ENCODE peak calls at places on chromosome 19, in nine cellular contexts. U is GM23338, O is SK-N-SH, Y is SK-N-MC, X is breast epithelium, R is spleen, C is esophagus muscularis mucosa, I is HCT116, D is H1. G is an unnamed sample.

GRCh38 chr19:45638930-45639729 is at the start of gene EML2:
- DNase-seq in O (peak), R (peak), Y (no peak), C (no peak), I (no peak), D (no peak), X (peak), U (peak), G (peak)

GRCh38 chr19:32688315-32688714 is 3.3 kb upstream of the NUDT19 start:
- DNase-seq in D (no peak), O (no peak), C (no peak), U (no peak), X (no peak), R (no peak), I (no peak), Y (no peak), G (no peak)

GRCh38 chr19:41302624-41303351 is 7.2 kb upstream of the CCDC97 start:
- DNase-seq in R (peak), I (no peak), C (no peak), X (no peak), D (no peak), Y (no peak), O (no peak), U (no peak), G (no peak)

GRCh38 chr19:48896191-48896720 is 2.3 kb downstream of the TULP2 start:
- DNase-seq in U (peak), O (peak), Y (no peak), C (peak), R (peak), D (peak), X (no peak), I (no peak), G (peak)

GRCh38 chr19:5312058-5312457 is 28.6 kb downstream of the PTPRS start:
- DNase-seq in R (no peak), X (no peak), Y (no peak), I (no peak), C (no peak), O (no peak), D (no peak), U (no peak), G (no peak)

GRCh38 chr19:46115396-46116109 is 8.9 kb downstream of the IGFL3 start:
- DNase-seq in C (peak), D (no peak), I (peak), U (no peak), R (no peak), X (no peak), Y (no peak), O (peak), G (no peak)

GRCh38 chr19:38079926-38080380 is 144.1 kb downstream of the DPF1 start:
- DNase-seq in C (peak), I (no peak), X (no peak), R (no peak), O (no peak), Y (no peak), U (peak), D (no peak), G (peak)

GRCh38 chr19:12880551-12881171 is 588 bp downstream of the DNASE2 start:
- DNase-seq in D (no peak), Y (no peak), X (peak), U (peak), R (peak), I (no peak), C (no peak), O (no peak), G (no peak)

GRCh38 chr19:37251308-37252229 is 33.6 kb downstream of the ZNF383 start:
- DNase-seq in U (no peak), R (peak), X (peak), Y (peak), O (peak), D (no peak), C (peak), I (no peak), G (peak)

GRCh38 chr19:17420267-17420924 is 549 bp downstream of the MVB12A start:
- DNase-seq in D (no peak), U (peak), C (no peak), O (peak), R (peak), Y (no peak), I (no peak), X (no peak), G (no peak)

GRCh38 chr19:9932835-9933234 is 3.5 kb downstream of the OLFM2 start:
- DNase-seq in Y (no peak), U (no peak), D (no peak), X (no peak), I (no peak), C (no peak), O (no peak), R (no peak), G (no peak)

GRCh38 chr19:39052846-39053245 is 20.5 kb upstream of the FBXO27 start:
- DNase-seq in C (no peak), D (no peak), X (no peak), O (no peak), R (no peak), Y (no peak), U (no peak), I (no peak), G (no peak)

GRCh38 chr19:6551607-6552450 is 21.0 kb downstream of the TNFSF9 start:
- DNase-seq in U (peak), Y (no peak), D (no peak), R (peak), I (no peak), O (peak), X (no peak), C (no peak), G (no peak)

GRCh38 chr19:16435238-16435911 is 36.4 kb downstream of the EPS15L1 start:
- DNase-seq in I (no peak), R (no peak), C (no peak), U (no peak), D (no peak), Y (no peak), O (no peak), X (no peak), G (no peak)

GRCh38 chr19:57317503-57317902 is 2.8 kb upstream of the ZNF543 start:
- DNase-seq in R (no peak), C (no peak), I (no peak), D (no peak), U (peak), X (no peak), Y (no peak), O (peak), G (no peak)

GRCh38 chr19:6279620-6279930 is 200 bp downstream of the MLLT1 start:
- DNase-seq in X (no peak), C (no peak), Y (no peak), I (no peak), O (no peak), D (no peak), U (no peak), R (no peak), G (no peak)

GRCh38 chr19:53873451-53874383 is 6.0 kb downstream of the MYADM start:
- DNase-seq in I (no peak), Y (no peak), D (no peak), O (no peak), U (no peak), R (peak), X (no peak), C (no peak), G (no peak)

GRCh38 chr19:49861541-49862410 is 5.6 kb downstream of the PNKP start:
- DNase-seq in R (peak), X (no peak), O (no peak), U (no peak), Y (no peak), I (no peak), D (no peak), C (no peak), G (peak)

GRCh38 chr19:12996542-12997094 is 1.3 kb downstream of the NFIX start:
- DNase-seq in U (peak), I (no peak), R (peak), Y (no peak), C (no peak), X (no peak), O (peak), D (no peak), G (no peak)

GRCh38 chr19:898663-899062 is 5.4 kb downstream of the RNU6-9 start:
- DNase-seq in I (no peak), C (no peak), D (no peak), Y (no peak), U (peak), R (peak), O (peak), X (no peak), G (no peak)

DNA sequence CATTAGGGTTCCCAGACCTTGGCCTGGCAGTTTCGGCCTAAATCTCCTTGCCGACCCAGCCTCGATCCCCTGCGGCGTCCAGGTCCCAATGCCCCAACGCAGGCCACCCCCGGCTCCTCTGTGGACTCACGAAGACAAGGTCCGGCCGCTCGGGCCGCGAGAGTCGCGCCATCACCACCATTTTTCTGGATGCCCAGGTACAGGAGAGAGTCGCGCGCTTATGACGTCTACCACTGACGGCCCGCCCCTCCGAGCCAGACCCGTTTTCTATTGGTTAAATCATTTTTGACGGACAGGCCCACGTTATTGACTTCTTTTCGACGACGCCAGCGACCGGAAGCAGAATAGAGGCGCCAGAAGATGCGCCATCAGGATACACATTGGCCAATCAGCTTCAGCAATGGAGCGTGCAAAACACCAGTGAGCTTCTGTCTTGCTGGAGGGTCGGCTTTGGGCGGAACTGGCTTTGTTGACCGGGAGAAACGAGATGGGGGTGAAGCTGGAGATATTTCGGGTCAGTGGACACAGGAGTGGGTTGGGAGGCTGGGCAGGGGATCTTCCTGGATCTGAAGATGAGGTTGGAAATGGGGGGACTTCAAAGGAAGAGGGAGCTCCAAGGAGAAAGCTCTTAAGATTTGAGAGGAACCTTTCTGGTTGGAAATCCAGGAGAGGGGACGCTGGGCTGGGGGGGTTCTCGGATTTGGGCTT is at the start of the genes PET100 and XAB2:
- DNase-seq in I (peak), O (peak), X (peak), D (peak), R (peak), U (peak), Y (peak), C (peak), G (peak)
- TF ChIP-seq POLR2AphosphoS5 in I (peak), O (peak), X (peak), D (peak), R (peak), U (peak), Y (peak), C (peak), G (peak)

GRCh38 chr19:15115762-15116615 is 8.8 kb downstream of the SYDE1 start:
- DNase-seq in X (no peak), C (no peak), R (no peak), Y (no peak), D (no peak), I (no peak), O (peak), U (no peak), G (no peak)

GRCh38 chr19:15113245-15114152 is 6.3 kb downstream of the SYDE1 start:
- DNase-seq in I (no peak), Y (no peak), X (no peak), U (peak), O (peak), D (no peak), R (no peak), C (no peak), G (no peak)

GRCh38 chr19:15114153-15114540 is 6.9 kb downstream of the SYDE1 start:
- DNase-seq in X (no peak), U (no peak), I (no peak), R (no peak), O (peak), D (no peak), C (no peak), Y (no peak), G (no peak)

GRCh38 chr19:15116856-15117255 is 9.7 kb downstream of the SYDE1 start:
- DNase-seq in R (no peak), O (no peak), U (no peak), I (no peak), D (no peak), Y (no peak), X (no peak), C (no peak), G (no peak)

GRCh38 chr19:15115080-15115479 is 7.9 kb downstream of the SYDE1 start:
- DNase-seq in O (peak), C (no peak), U (no peak), D (no peak), X (no peak), I (no peak), Y (no peak), R (no peak), G (no peak)
- H3K27ac ChIP-seq in O (no peak), C (peak), U (no peak), D (no peak), X (peak), I (no peak), Y (no peak), R (no peak), G (no peak)

GRCh38 chr19:29485293-29485692 is 40.5 kb upstream of the VSTM2B start:
- DNase-seq in X (no peak), C (peak), D (no peak), I (no peak), Y (no peak), R (peak), O (no peak), U (no peak), G (peak)

GRCh38 chr19:29483944-29484581 is 41.7 kb upstream of the VSTM2B start:
- DNase-seq in U (no peak), Y (no peak), R (peak), O (no peak), D (no peak), I (no peak), X (no peak), C (peak), G (no peak)

GRCh38 chr19:29483641-29483920 is 42.2 kb upstream of the VSTM2B start:
- DNase-seq in U (no peak), R (peak), I (no peak), X (no peak), Y (no peak), C (peak), D (no peak), O (no peak), G (no peak)

GRCh38 chr19:29484876-29485275 is 40.9 kb upstream of the VSTM2B start:
- DNase-seq in D (no peak), O (no peak), X (no peak), R (no peak), Y (no peak), C (peak), U (no peak), I (no peak), G (no peak)

DNA sequence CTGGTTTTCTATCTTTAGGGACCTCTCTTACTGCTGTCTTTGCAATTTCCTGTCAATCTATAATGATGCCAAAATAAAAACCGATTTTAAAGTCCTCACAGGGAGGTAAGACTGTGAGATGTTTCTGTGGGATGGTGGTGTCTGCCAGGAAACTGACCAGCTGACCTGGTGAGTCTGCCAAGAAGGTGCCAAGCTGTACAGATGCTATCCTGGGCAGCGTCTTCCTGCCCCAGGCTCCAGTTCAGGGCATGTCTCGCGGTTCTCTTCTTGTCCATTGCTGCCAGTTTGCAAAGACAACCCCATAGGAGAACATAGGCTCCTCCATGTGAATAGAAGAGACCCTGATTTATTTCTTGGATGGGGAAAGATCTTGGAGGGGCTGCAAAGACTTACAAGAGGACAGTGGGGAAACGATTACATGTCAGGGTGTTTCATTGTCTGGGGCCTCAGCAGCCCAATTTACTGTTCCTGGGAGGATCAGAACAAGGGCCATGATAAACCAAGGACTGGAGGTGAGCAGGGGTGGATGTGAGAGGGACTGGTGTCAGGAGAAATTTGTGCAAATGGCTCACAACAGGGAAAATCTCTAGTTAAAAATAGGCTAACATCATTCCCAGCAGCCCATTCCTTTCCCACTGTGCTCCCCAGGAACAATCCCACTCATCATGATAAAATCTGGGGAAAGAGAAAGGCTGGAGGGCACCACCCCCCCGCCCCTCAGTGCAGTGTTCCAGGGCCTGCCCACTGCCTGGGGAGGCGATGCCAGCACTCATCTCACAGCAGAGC is 42.7 kb upstream of the VSTM2B start:
- DNase-seq in U (no peak), O (no peak), X (no peak), D (no peak), C (peak), Y (no peak), R (no peak), I (no peak), G (no peak)
- TF ChIP-seq POLR2AphosphoS5 in U (no peak), O (no peak), X (no peak), D (no peak), C (no peak), Y (no peak), R (no peak), I (no peak), G (no peak)

GRCh38 chr19:18504886-18505610 is 16.8 kb downstream of the ELL start:
- DNase-seq in U (no peak), C (no peak), D (no peak), X (no peak), O (no peak), R (no peak), Y (no peak), I (no peak), G (no peak)

GRCh38 chr19:18503971-18504885 is 17.6 kb downstream of the ELL start:
- DNase-seq in I (no peak), R (peak), D (no peak), O (no peak), X (no peak), Y (no peak), C (no peak), U (no peak), G (no peak)

GRCh38 chr19:18502633-18503294 is 19.1 kb downstream of the ELL start:
- DNase-seq in O (peak), D (no peak), R (peak), Y (no peak), U (no peak), I (no peak), X (no peak), C (no peak), G (no peak)

GRCh38 chr19:18502236-18502632 is 19.6 kb downstream of the ELL start:
- DNase-seq in Y (no peak), D (no peak), R (peak), O (no peak), C (no peak), I (no peak), X (no peak), U (no peak), G (no peak)

DNA sequence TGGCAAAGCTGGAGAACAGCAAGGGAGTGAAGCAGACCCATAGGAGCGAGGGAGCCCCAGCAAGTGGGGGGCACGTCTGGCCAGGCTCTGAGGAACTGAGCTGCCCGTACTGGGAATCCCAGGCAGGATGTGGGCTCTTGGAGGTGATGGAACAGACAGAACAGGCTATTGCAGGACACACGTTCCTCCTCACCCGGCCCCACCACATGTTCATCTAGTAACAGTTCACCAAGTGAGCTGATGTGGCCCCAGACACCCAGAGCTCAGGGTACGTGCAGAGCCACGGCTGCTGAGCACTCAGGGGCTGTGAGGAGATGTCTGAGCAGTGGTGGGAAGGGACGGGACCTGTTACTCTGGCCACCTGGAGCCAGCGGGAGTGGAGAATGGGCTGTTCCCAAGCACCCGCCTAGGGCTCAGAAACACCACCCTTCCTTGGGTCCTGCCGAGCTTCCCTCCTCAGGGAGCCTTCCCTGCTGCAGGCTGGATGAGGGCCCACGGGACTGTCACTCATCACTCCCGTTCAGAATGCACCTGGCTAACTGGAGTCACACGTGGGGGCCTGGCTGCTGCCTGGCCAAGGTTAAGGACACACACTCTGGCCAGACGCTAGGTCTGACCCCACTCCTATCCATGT is 18.4 kb downstream of the ELL start:
- DNase-seq in R (peak), O (no peak), I (no peak), D (no peak), X (no peak), Y (no peak), C (no peak), U (no peak), G (no peak)
- H3K27ac ChIP-seq in R (peak), O (peak), I (no peak), D (no peak), X (no peak), Y (no peak), C (peak), U (no peak), G (no peak)